ENCODE peak calls at places on chromosomes 3 and 15, in four cellular contexts. One of them, this sample, is unnamed.
A peak's percentile ranks its signal among the peaks of the same experiment; 100 is the strongest.

GRCh38 chr15:77538793-77539487 is 93.8 kb downstream of the LINGO1 start:
- DNase-seq in Ammon's horn: no peak
- DNase-seq in caudate nucleus: no peak
- DNase-seq in SHP77: no peak
- DNase-seq in this sample: no peak

GRCh38 chr15:60936186-60936585 is 292.9 kb downstream of the RORA start:
- DNase-seq in Ammon's horn: no peak
- DNase-seq in caudate nucleus: no peak
- DNase-seq in SHP77: no peak
- DNase-seq in this sample: no peak

GRCh38 chr3:45509038-45509767 is 85.3 kb upstream of the LIMD1 start:
- DNase-seq in SHP77: no peak
- DNase-seq in caudate nucleus: no peak
- DNase-seq in Ammon's horn: peak; percentile 95
- DNase-seq in this sample: no peak

GRCh38 chr3:155334897-155335883 is 41.7 kb upstream of the STRIT1 start:
- DNase-seq in SHP77: no peak
- DNase-seq in caudate nucleus: no peak
- DNase-seq in Ammon's horn: peak; percentile 21
- DNase-seq in this sample: no peak

GRCh38 chr15:93608643-93609148 is 519.7 kb upstream of the RGMA start:
- DNase-seq in SHP77: no peak
- DNase-seq in caudate nucleus: no peak
- DNase-seq in Ammon's horn: no peak
- DNase-seq in this sample: no peak

GRCh38 chr3:112304611-112305010 is 10.6 kb upstream of the SLC9C1 start:
- DNase-seq in caudate nucleus: no peak
- DNase-seq in Ammon's horn: no peak
- DNase-seq in SHP77: no peak
- DNase-seq in this sample: no peak

GRCh38 chr3:112767177-112767576 is 79.5 kb downstream of the CD200R1L start:
- DNase-seq in SHP77: no peak
- DNase-seq in caudate nucleus: no peak
- DNase-seq in Ammon's horn: peak; percentile 38
- DNase-seq in this sample: no peak

GRCh38 chr15:70245932-70246622 is 148.4 kb upstream of the TLE3 start:
- DNase-seq in SHP77: no peak
- DNase-seq in Ammon's horn: peak; percentile 51
- DNase-seq in caudate nucleus: no peak
- DNase-seq in this sample: no peak

GRCh38 chr15:69677403-69677802 is 224.8 kb downstream of the RPLP1 start:
- DNase-seq in caudate nucleus: no peak
- DNase-seq in Ammon's horn: no peak
- DNase-seq in SHP77: no peak
- DNase-seq in this sample: no peak

GRCh38 chr3:123272547-123272946 is 70.8 kb downstream of the SEC22A start:
- DNase-seq in caudate nucleus: no peak
- DNase-seq in SHP77: no peak
- DNase-seq in Ammon's horn: no peak
- DNase-seq in this sample: no peak

GRCh38 chr15:77508541-77509505 is 88.1 kb downstream of the HMG20A start:
- DNase-seq in caudate nucleus: no peak
- DNase-seq in Ammon's horn: no peak
- DNase-seq in SHP77: no peak
- DNase-seq in this sample: no peak

GRCh38 chr3:135851201-135852061 is 114.1 kb upstream of the PPP2R3A start:
- DNase-seq in SHP77: no peak
- DNase-seq in caudate nucleus: no peak
- DNase-seq in Ammon's horn: no peak
- DNase-seq in this sample: no peak

GRCh38 chr3:98553751-98554150 is 22.0 kb downstream of the GPR15 start:
- DNase-seq in Ammon's horn: no peak
- DNase-seq in SHP77: no peak
- DNase-seq in caudate nucleus: no peak
- DNase-seq in this sample: no peak

GRCh38 chr3:139935866-139936817 is 1.2 kb downstream of the CLSTN2 start:
- DNase-seq in Ammon's horn: peak; percentile 24
- DNase-seq in SHP77: no peak
- DNase-seq in caudate nucleus: no peak
- DNase-seq in this sample: peak; percentile 88

GRCh38 chr15:40229956-40230355 is 8.9 kb upstream of the PAK6 start:
- DNase-seq in Ammon's horn: no peak
- DNase-seq in SHP77: no peak
- DNase-seq in caudate nucleus: no peak
- DNase-seq in this sample: no peak

GRCh38 chr3:47003461-47004368 is 24.2 kb downstream of the NBEAL2 start:
- DNase-seq in Ammon's horn: no peak
- DNase-seq in caudate nucleus: no peak
- DNase-seq in SHP77: no peak
- DNase-seq in this sample: no peak

GRCh38 chr15:84894743-84895425 is 10.4 kb downstream of the SLC28A1 start:
- DNase-seq in caudate nucleus: no peak
- DNase-seq in SHP77: no peak
- DNase-seq in Ammon's horn: no peak
- DNase-seq in this sample: no peak

GRCh38 chr15:70196314-70197291 is 98.9 kb upstream of the TLE3 start:
- DNase-seq in caudate nucleus: no peak
- DNase-seq in Ammon's horn: no peak
- DNase-seq in SHP77: peak; percentile 58
- DNase-seq in this sample: no peak

GRCh38 chr3:184242297-184242685 is 6.5 kb downstream of the ALG3 start:
- DNase-seq in Ammon's horn: no peak
- DNase-seq in caudate nucleus: no peak
- DNase-seq in SHP77: no peak
- DNase-seq in this sample: no peak

GRCh38 chr3:195212033-195212748 is 58.8 kb downstream of the XXYLT1 start:
- DNase-seq in SHP77: no peak
- DNase-seq in caudate nucleus: no peak
- DNase-seq in Ammon's horn: no peak
- DNase-seq in this sample: peak; percentile 68

GRCh38 chr3:10417849-10418248 is 87.5 kb downstream of the ATP2B2 start:
- DNase-seq in SHP77: no peak
- DNase-seq in caudate nucleus: no peak
- DNase-seq in Ammon's horn: no peak
- DNase-seq in this sample: no peak

GRCh38 chr3:174408310-174408709 is 450.8 kb upstream of the NAALADL2 start:
- DNase-seq in Ammon's horn: no peak
- DNase-seq in caudate nucleus: no peak
- DNase-seq in SHP77: no peak
- DNase-seq in this sample: no peak

GRCh38 chr3:43866529-43867353 is 176.0 kb downstream of the ABHD5 start:
- DNase-seq in SHP77: no peak
- DNase-seq in Ammon's horn: no peak
- DNase-seq in caudate nucleus: no peak
- DNase-seq in this sample: peak; percentile 70

GRCh38 chr3:100743535-100743934 is 34.2 kb downstream of the TFG start:
- DNase-seq in caudate nucleus: no peak
- DNase-seq in Ammon's horn: peak; percentile 22
- DNase-seq in SHP77: no peak
- DNase-seq in this sample: no peak

GRCh38 chr3:15708882-15709677 is 88.7 kb downstream of the ANKRD28 start:
- DNase-seq in Ammon's horn: no peak
- DNase-seq in SHP77: no peak
- DNase-seq in caudate nucleus: no peak
- DNase-seq in this sample: no peak

GRCh38 chr3:195151866-195152526 is 119.0 kb downstream of the XXYLT1 start:
- DNase-seq in Ammon's horn: no peak
- DNase-seq in SHP77: no peak
- DNase-seq in caudate nucleus: no peak
- DNase-seq in this sample: no peak